ENCODE peak calls at places on chromosomes 3 and 15, in four cellular contexts. A is H9, N is H1, Z is mesendoderm. D is an unnamed sample.

GRCh38 chr3:16118396-16118795 is 56.1 kb upstream of the GALNT15 start:
- DNase-seq in A (peak; percentile 41), N (no peak), Z (no peak), D (no peak)

GRCh38 chr15:60396964-60397771 is 618 bp downstream of the ANXA2 start:
- DNase-seq in A (peak; percentile 65), N (no peak), Z (peak; percentile 86), D (peak; percentile 82)

GRCh38 chr3:57756528-57757401 is 656 bp downstream of the SLMAP start:
- DNase-seq in A (peak; percentile 33), N (no peak), Z (peak; percentile 78), D (peak; percentile 71)

GRCh38 chr3:12962292-12962691 is 110.9 kb downstream of the IQSEC1 start:
- DNase-seq in A (no peak), N (no peak), Z (no peak), D (no peak)

GRCh38 chr3:63652066-63652725 is at the start of gene SNTN:
- DNase-seq in A (no peak), N (no peak), Z (peak; percentile 74), D (no peak)

GRCh38 chr15:96336643-96337353 is 6.3 kb downstream of the NR2F2 start:
- DNase-seq in A (no peak), N (no peak), Z (peak; percentile 13), D (peak; percentile 71)

GRCh38 chr3:32411442-32411841 is 19.8 kb downstream of the CMTM7 start:
- DNase-seq in A (no peak), N (no peak), Z (peak; percentile 43), D (no peak)

GRCh38 chr3:52456800-52457183 is 1.4 kb downstream of the NISCH start:
- DNase-seq in A (no peak), N (no peak), Z (no peak), D (no peak)

GRCh38 chr3:107846282-107846852 is 244.5 kb downstream of the CD47 start:
- DNase-seq in A (peak; percentile 83), N (peak; percentile 57), Z (peak; percentile 84), D (peak; percentile 71)

GRCh38 chr3:113736548-113737089 is 9.4 kb downstream of the NAA50 start:
- DNase-seq in A (no peak), N (no peak), Z (peak; percentile 79), D (peak; percentile 79)

GRCh38 chr15:45611305-45611704 is 23.5 kb upstream of the SQOR start:
- DNase-seq in A (no peak), N (no peak), Z (no peak), D (peak; percentile 31)

GRCh38 chr15:68285243-68285980 is 7.9 kb downstream of the FEM1B start:
- DNase-seq in A (no peak), N (no peak), Z (no peak), D (no peak)

GRCh38 chr15:80031841-80032240 is 27.6 kb upstream of the ZFAND6 start:
- DNase-seq in A (no peak), N (no peak), Z (no peak), D (no peak)

GRCh38 chr3:73284432-73284831 is 223.0 kb downstream of the EBLN2 start:
- DNase-seq in A (no peak), N (no peak), Z (no peak), D (no peak)

GRCh38 chr3:142495103-142495502 is 47.3 kb upstream of the XRN1 start:
- DNase-seq in A (no peak), N (no peak), Z (no peak), D (no peak)

GRCh38 chr3:126549861-126550487 is 8.8 kb downstream of the C3orf22 start:
- DNase-seq in A (peak; percentile 28), N (no peak), Z (no peak), D (no peak)

GRCh38 chr3:96755519-96755918 is 58.9 kb upstream of the EPHA6 start:
- DNase-seq in A (no peak), N (no peak), Z (no peak), D (no peak)

GRCh38 chr15:83123529-83123928 is 16.1 kb downstream of the TM6SF1 start:
- DNase-seq in A (no peak), N (no peak), Z (no peak), D (no peak)

GRCh38 chr3:29503969-29504368 is 223.1 kb downstream of the RBMS3 start:
- DNase-seq in A (no peak), N (no peak), Z (no peak), D (peak; percentile 67)

GRCh38 chr15:68843425-68844311 is 23.0 kb upstream of the ANP32A start:
- DNase-seq in A (peak; percentile 69), N (no peak), Z (peak; percentile 69), D (peak; percentile 21)

GRCh38 chr3:13161021-13161759 is 88.0 kb upstream of the IQSEC1 start:
- DNase-seq in A (peak; percentile 45), N (no peak), Z (peak; percentile 63), D (no peak)

GRCh38 chr15:42890161-42890913 is 30.2 kb downstream of the TTBK2 start:
- DNase-seq in A (no peak), N (peak; percentile 15), Z (peak; percentile 97), D (peak; percentile 30)

GRCh38 chr15:79397264-79397663 is 34.9 kb upstream of the MINAR1 start:
- DNase-seq in A (no peak), N (no peak), Z (no peak), D (no peak)

GRCh38 chr15:62103431-62103830 is 36.7 kb downstream of the C2CD4A start:
- DNase-seq in A (no peak), N (no peak), Z (no peak), D (no peak)

GRCh38 chr3:178833696-178834095 is 237.9 kb downstream of the ZMAT3 start:
- DNase-seq in A (no peak), N (no peak), Z (no peak), D (no peak)

GRCh38 chr15:64985382-64986033 is 4.2 kb downstream of the SPG21 start:
- DNase-seq in A (no peak), N (no peak), Z (no peak), D (peak; percentile 59)

GRCh38 chr3:20105513-20106280 is 65.5 kb downstream of the KAT2B start:
- DNase-seq in A (no peak), N (no peak), Z (no peak), D (peak; percentile 11)

GRCh38 chr15:98649996-98650870 is 1.9 kb downstream of the IGF1R start:
- DNase-seq in A (no peak), N (no peak), Z (peak; percentile 73), D (peak; percentile 50)

GRCh38 chr15:33068531-33068990 is 126.0 kb downstream of the FMN1 start:
- DNase-seq in A (peak; percentile 53), N (no peak), Z (peak; percentile 78), D (peak; percentile 17)

GRCh38 chr15:64586259-64586658 is 125.9 kb downstream of the ZNF609 start:
- DNase-seq in A (no peak), N (no peak), Z (peak; percentile 25), D (no peak)

GRCh38 chr3:189041482-189042090 is 130.2 kb upstream of the TPRG1 start:
- DNase-seq in A (peak; percentile 76), N (peak; percentile 33), Z (peak; percentile 87), D (peak; percentile 53)

GRCh38 chr15:85616549-85616948 is 178.2 kb downstream of the KLHL25 start:
- DNase-seq in A (no peak), N (no peak), Z (no peak), D (no peak)

GRCh38 chr3:104933981-104934380 is 432.7 kb upstream of the ALCAM start:
- DNase-seq in A (no peak), N (no peak), Z (no peak), D (no peak)

GRCh38 chr3:188389711-188390346 is 235.9 kb downstream of the LPP start:
- DNase-seq in A (no peak), N (no peak), Z (no peak), D (no peak)

GRCh38 chr3:133958071-133958806 is 62.6 kb upstream of the RAB6B start:
- DNase-seq in A (no peak), N (no peak), Z (no peak), D (no peak)
- H2AK5ac ChIP-seq in A (no peak overlapping the region), N (no peak overlapping the region), Z (no peak overlapping the region), D (no peak overlapping the region)

GRCh38 chr15:48681274-48681840 is 35.8 kb upstream of the FBN1 start:
- DNase-seq in A (no peak), N (no peak), Z (no peak), D (peak; percentile 69)
- H2AK5ac ChIP-seq in A (no peak overlapping the region), N (no peak overlapping the region), Z (no peak overlapping the region), D (no peak overlapping the region)

DNA sequence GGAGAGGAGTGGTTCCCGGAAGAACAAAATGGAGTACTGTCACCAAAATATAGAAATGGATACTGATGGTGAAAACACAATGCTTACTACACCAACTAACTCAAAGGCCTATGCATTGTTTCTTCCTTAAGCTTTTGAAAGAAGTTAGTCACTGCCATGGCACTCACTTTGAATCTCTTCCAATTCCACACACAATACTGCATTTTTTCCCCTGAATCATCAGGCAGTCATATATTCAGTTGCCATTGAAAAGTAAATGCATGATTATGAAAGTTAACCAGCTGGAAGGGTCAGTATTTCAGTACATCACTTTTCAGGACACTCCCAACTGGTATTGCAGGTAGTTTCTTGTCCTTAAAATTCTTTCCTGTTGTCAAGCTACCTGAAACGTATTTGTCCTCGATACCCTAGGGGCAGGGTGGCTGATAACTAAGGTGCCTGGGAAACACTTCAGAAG is 9.0 kb upstream of the LRRFIP2 start:
- DNase-seq in A (no peak), N (no peak), Z (peak; percentile 31), D (peak; percentile 75)
- H2AK5ac ChIP-seq in A (no peak overlapping the region), N (no peak overlapping the region), Z (no peak overlapping the region), D (no peak overlapping the region)

GRCh38 chr15:49789436-49789835 is 168.6 kb downstream of the DTWD1 start:
- DNase-seq in A (no peak), N (no peak), Z (no peak), D (no peak)

DNA sequence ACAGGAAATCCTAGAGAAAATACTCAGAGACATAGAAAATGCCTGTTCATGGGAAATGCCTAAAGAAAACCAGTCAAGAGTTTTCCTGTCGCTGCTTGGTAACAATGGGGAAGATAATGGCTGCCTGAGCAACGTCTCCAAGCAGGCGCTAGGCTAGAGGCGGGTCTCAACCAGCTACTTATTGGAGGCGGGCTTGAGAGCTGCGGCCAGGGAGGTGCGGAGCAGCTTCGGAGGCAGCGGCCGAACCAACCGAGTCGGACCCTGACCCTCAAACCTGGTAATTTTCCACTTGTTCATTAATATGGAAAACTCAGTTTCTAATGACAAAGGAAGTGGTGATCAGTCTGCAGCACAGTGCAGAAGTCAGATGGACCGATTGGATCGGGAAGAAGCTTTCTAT is 173.1 kb downstream of the DTWD1 start:
- DNase-seq in A (peak; percentile 27), N (no peak), Z (no peak), D (no peak)
- H2AK5ac ChIP-seq in A (no peak overlapping the region), N (no peak overlapping the region), Z (no peak overlapping the region), D (no peak overlapping the region)

D was measured in mesenchymal stem cell.